ENCODE peak calls at places on chromosomes 11 and 22, in eight cellular contexts. One of them, this sample, is unnamed.

GRCh38 chr11:17745032-17745772 is 10.6 kb downstream of the KCNC1 start:
- DNase-seq in GM04503: no peak
- DNase-seq in heart left ventricle: no peak
- DNase-seq in endothelial cell: no peak
- DNase-seq in ureter: no peak
- DNase-seq in NCI-H1436: no peak
- DNase-seq in AG20443: no peak
- DNase-seq in activated CD4-positive, alpha-beta T cell treated with anti-CD3 and anti-CD28 coated beads for 48 hours: no peak
- DNase-seq in this sample: no peak

GRCh38 chr11:103673773-103674172 is 362.7 kb upstream of the DDI1 start:
- DNase-seq in GM04503: peak
- DNase-seq in heart left ventricle: no peak
- DNase-seq in endothelial cell: no peak
- DNase-seq in ureter: no peak
- DNase-seq in NCI-H1436: no peak
- DNase-seq in AG20443: peak
- DNase-seq in activated CD4-positive, alpha-beta T cell treated with anti-CD3 and anti-CD28 coated beads for 48 hours: no peak
- DNase-seq in this sample: no peak

GRCh38 chr22:41507330-41508063 is 36.8 kb downstream of the POLR3H start:
- DNase-seq in GM04503: no peak
- DNase-seq in heart left ventricle: no peak
- DNase-seq in endothelial cell: no peak
- DNase-seq in ureter: no peak
- DNase-seq in NCI-H1436: no peak
- DNase-seq in AG20443: no peak
- DNase-seq in activated CD4-positive, alpha-beta T cell treated with anti-CD3 and anti-CD28 coated beads for 48 hours: no peak
- DNase-seq in this sample: no peak

GRCh38 chr22:35835998-35836691 is 118.5 kb downstream of the APOL5 start:
- DNase-seq in GM04503: peak
- DNase-seq in heart left ventricle: peak
- DNase-seq in endothelial cell: no peak
- DNase-seq in ureter: no peak
- DNase-seq in NCI-H1436: peak
- DNase-seq in AG20443: peak
- DNase-seq in activated CD4-positive, alpha-beta T cell treated with anti-CD3 and anti-CD28 coated beads for 48 hours: no peak
- DNase-seq in this sample: peak

GRCh38 chr22:31876156-31877035 is 67.9 kb upstream of the YWHAH start:
- DNase-seq in GM04503: no peak
- DNase-seq in heart left ventricle: no peak
- DNase-seq in endothelial cell: no peak
- DNase-seq in ureter: no peak
- DNase-seq in NCI-H1436: no peak
- DNase-seq in AG20443: peak
- DNase-seq in activated CD4-positive, alpha-beta T cell treated with anti-CD3 and anti-CD28 coated beads for 48 hours: no peak
- DNase-seq in this sample: no peak

GRCh38 chr22:36979511-36979910 is 39.7 kb downstream of the TST start:
- DNase-seq in GM04503: no peak
- DNase-seq in heart left ventricle: no peak
- DNase-seq in endothelial cell: no peak
- DNase-seq in ureter: no peak
- DNase-seq in NCI-H1436: no peak
- DNase-seq in AG20443: no peak
- DNase-seq in activated CD4-positive, alpha-beta T cell treated with anti-CD3 and anti-CD28 coated beads for 48 hours: no peak
- DNase-seq in this sample: no peak

GRCh38 chr11:20161230-20161918 is 1.1 kb upstream of the DBX1 start:
- DNase-seq in GM04503: no peak
- DNase-seq in heart left ventricle: no peak
- DNase-seq in endothelial cell: peak
- DNase-seq in ureter: no peak
- DNase-seq in NCI-H1436: no peak
- DNase-seq in AG20443: no peak
- DNase-seq in activated CD4-positive, alpha-beta T cell treated with anti-CD3 and anti-CD28 coated beads for 48 hours: no peak
- DNase-seq in this sample: peak

GRCh38 chr22:47630741-47631534 is 868.5 kb downstream of the TBC1D22A start:
- DNase-seq in GM04503: no peak
- DNase-seq in heart left ventricle: no peak
- DNase-seq in endothelial cell: no peak
- DNase-seq in ureter: no peak
- DNase-seq in NCI-H1436: no peak
- DNase-seq in AG20443: no peak
- DNase-seq in activated CD4-positive, alpha-beta T cell treated with anti-CD3 and anti-CD28 coated beads for 48 hours: no peak
- DNase-seq in this sample: no peak

GRCh38 chr11:114154271-114155047 is 94.9 kb downstream of the ZBTB16 start:
- DNase-seq in GM04503: no peak
- DNase-seq in heart left ventricle: no peak
- DNase-seq in endothelial cell: no peak
- DNase-seq in ureter: no peak
- DNase-seq in NCI-H1436: no peak
- DNase-seq in AG20443: peak
- DNase-seq in activated CD4-positive, alpha-beta T cell treated with anti-CD3 and anti-CD28 coated beads for 48 hours: no peak
- DNase-seq in this sample: no peak

GRCh38 chr22:20239063-20239950 is 28.8 kb downstream of the RTN4R start:
- DNase-seq in GM04503: no peak
- DNase-seq in heart left ventricle: no peak
- DNase-seq in endothelial cell: no peak
- DNase-seq in ureter: no peak
- DNase-seq in NCI-H1436: no peak
- DNase-seq in AG20443: peak
- DNase-seq in activated CD4-positive, alpha-beta T cell treated with anti-CD3 and anti-CD28 coated beads for 48 hours: peak
- DNase-seq in this sample: no peak

GRCh38 chr22:28882545-28882877 is 861 bp upstream of the ZNRF3 start:
- DNase-seq in GM04503: no peak
- DNase-seq in heart left ventricle: no peak
- DNase-seq in endothelial cell: peak
- DNase-seq in ureter: no peak
- DNase-seq in NCI-H1436: no peak
- DNase-seq in AG20443: peak
- DNase-seq in activated CD4-positive, alpha-beta T cell treated with anti-CD3 and anti-CD28 coated beads for 48 hours: peak
- DNase-seq in this sample: no peak

GRCh38 chr22:19446603-19447387 is 716 bp downstream of the C22orf39 start:
- DNase-seq in GM04503: no peak
- DNase-seq in heart left ventricle: no peak
- DNase-seq in endothelial cell: no peak
- DNase-seq in ureter: no peak
- DNase-seq in NCI-H1436: no peak
- DNase-seq in AG20443: no peak
- DNase-seq in activated CD4-positive, alpha-beta T cell treated with anti-CD3 and anti-CD28 coated beads for 48 hours: no peak
- DNase-seq in this sample: peak

GRCh38 chr11:94583885-94584500 is 16.8 kb downstream of the PIWIL4 start:
- DNase-seq in GM04503: no peak
- DNase-seq in heart left ventricle: no peak
- DNase-seq in endothelial cell: no peak
- DNase-seq in ureter: no peak
- DNase-seq in NCI-H1436: no peak
- DNase-seq in AG20443: peak
- DNase-seq in activated CD4-positive, alpha-beta T cell treated with anti-CD3 and anti-CD28 coated beads for 48 hours: no peak
- DNase-seq in this sample: no peak